ENCODE peak calls at places on chromosomes 7 and 10, in six cellular contexts. B, E, Z, T, F and Y are unnamed samples.

GRCh38 chr7:28155019-28155660 is 25.5 kb downstream of the JAZF1 start:
- DNase-seq in E (no peak), B (peak; percentile 70), Z (no peak), T (no peak), F (no peak), Y (no peak)

GRCh38 chr10:75956624-75957023 is 525.2 kb downstream of the LRMDA start:
- DNase-seq in E (no peak), T (no peak), B (no peak), Z (no peak), F (no peak), Y (peak; percentile 65)

GRCh38 chr7:100682228-100682741 is 8.7 kb downstream of the GNB2 start:
- DNase-seq in B (no peak), Z (no peak), E (no peak), F (no peak), T (no peak), Y (no peak)

GRCh38 chr10:5461201-5461585 is 38.2 kb downstream of the CALML5 start:
- DNase-seq in E (no peak), F (no peak), B (no peak), Z (no peak), T (no peak), Y (peak; percentile 30)

GRCh38 chr7:141024668-141025067 is 9.9 kb upstream of the MRPS33 start:
- DNase-seq in Z (no peak), E (no peak), F (no peak), B (no peak), T (no peak), Y (no peak)

GRCh38 chr7:45269192-45269591 is 111.6 kb downstream of the RAMP3 start:
- DNase-seq in B (no peak), E (no peak), F (no peak), Z (no peak), T (no peak), Y (no peak)

GRCh38 chr10:107727762-107728317 is 563.3 kb upstream of the SORCS1 start:
- DNase-seq in F (no peak), E (peak; percentile 0), Z (no peak), B (no peak), T (no peak), Y (no peak)

GRCh38 chr7:7512861-7513597 is 22.6 kb downstream of the COL28A1 start:
- DNase-seq in F (no peak), Z (no peak), B (no peak), T (no peak), E (no peak), Y (no peak)